ENCODE peak calls at places on chromosomes 3 and 15, in nine cellular contexts. U, I, X, F, M, Z, V, G and A are unnamed samples. For H3K9me3, the result is how much of the 10 kb centered on the place peaks cover.

GRCh38 chr3:156668073-156668763 is 6.2 kb upstream of the TIPARP start:
- DNase-seq in U (no peak), I (no peak), X (peak), F (no peak), M (no peak), Z (no peak), V (peak), G (peak), A (no peak)

GRCh38 chr15:26358708-26359107 is 414.2 kb downstream of the GABRB3 start:
- DNase-seq in U (no peak), I (no peak), X (no peak), F (no peak), M (no peak), Z (no peak), V (no peak), G (no peak), A (no peak)

GRCh38 chr3:11969986-11970385 is 34.2 kb upstream of the SYN2 start:
- DNase-seq in U (no peak), I (no peak), X (no peak), F (no peak), M (no peak), Z (no peak), V (no peak), G (no peak), A (no peak)

GRCh38 chr3:195151866-195152526 is 119.0 kb downstream of the XXYLT1 start:
- DNase-seq in U (no peak), I (no peak), X (no peak), F (no peak), M (no peak), Z (no peak), V (no peak), G (peak), A (no peak)

GRCh38 chr3:196008929-196009328 is 73.0 kb downstream of the TFRC start:
- DNase-seq in U (no peak), I (no peak), X (no peak), F (no peak), M (no peak), Z (no peak), V (no peak), G (no peak), A (no peak)

GRCh38 chr3:171976526-171976925 is 62.9 kb upstream of the FNDC3B start:
- DNase-seq in U (no peak), I (no peak), X (no peak), F (no peak), M (no peak), Z (no peak), V (no peak), G (no peak), A (no peak)

GRCh38 chr15:41465822-41466421 is 27.8 kb upstream of the ITPKA start:
- DNase-seq in U (no peak), I (no peak), X (no peak), F (no peak), M (no peak), Z (no peak), V (no peak), G (peak), A (no peak)

GRCh38 chr15:60062826-60063225 is 58.7 kb downstream of the FOXB1 start:
- DNase-seq in U (no peak), I (no peak), X (no peak), F (no peak), M (no peak), Z (no peak), V (no peak), G (peak), A (no peak)

GRCh38 chr3:184368804-184369183 is 7.3 kb downstream of the POLR2H start:
- DNase-seq in U (no peak), I (no peak), X (peak), F (peak), M (no peak), Z (peak), V (no peak), G (no peak), A (no peak)

GRCh38 chr3:65262554-65262953 is 574.8 kb upstream of the ADAMTS9 start:
- DNase-seq in U (no peak), I (no peak), X (no peak), F (no peak), M (no peak), Z (no peak), V (no peak), G (no peak), A (no peak)

GRCh38 chr15:57527382-57528091 is 64.2 kb upstream of the MYZAP start:
- DNase-seq in U (no peak), I (no peak), X (no peak), F (peak), M (peak), Z (no peak), V (no peak), G (peak), A (peak)

GRCh38 chr3:149377408-149378111 is at the start of gene TM4SF1:
- DNase-seq in U (no peak), I (peak), X (peak), F (peak), M (peak), Z (no peak), V (peak), G (no peak), A (no peak)

GRCh38 chr15:94306700-94307650 is 75.6 kb downstream of the MCTP2 start:
- DNase-seq in U (no peak), I (no peak), X (no peak), F (no peak), M (no peak), Z (no peak), V (no peak), G (peak), A (no peak)

GRCh38 chr3:41955192-41955591 is 6.7 kb downstream of the ULK4 start:
- DNase-seq in U (no peak), I (no peak), X (no peak), F (no peak), M (no peak), Z (no peak), V (no peak), G (no peak), A (no peak)

GRCh38 chr3:187450791-187451190 is 82.6 kb downstream of the RTP4 start:
- DNase-seq in U (no peak), I (no peak), X (no peak), F (no peak), M (no peak), Z (no peak), V (no peak), G (no peak), A (no peak)

GRCh38 chr15:73572296-73572695 is 60.9 kb downstream of the NPTN start:
- DNase-seq in U (no peak), I (no peak), X (no peak), F (no peak), M (no peak), Z (no peak), V (no peak), G (no peak), A (no peak)

GRCh38 chr15:68594533-68595259 is 15.9 kb downstream of the CORO2B start:
- DNase-seq in U (no peak), I (no peak), X (no peak), F (no peak), M (no peak), Z (no peak), V (no peak), G (no peak), A (no peak)

GRCh38 chr3:74067296-74067695 is 442.6 kb upstream of the PDZRN3 start:
- DNase-seq in U (no peak), I (no peak), X (peak), F (no peak), M (no peak), Z (peak), V (no peak), G (no peak), A (no peak)
- H3K9me3 ChIP-seq in U (under half), I (under half), X (under half), F (under half), M (under half), Z (under half), V (under half), G (under half), A (under half)

GRCh38 chr3:346186-346585 is 149.6 kb downstream of the CHL1 start:
- DNase-seq in U (no peak), I (no peak), X (no peak), F (no peak), M (no peak), Z (no peak), V (no peak), G (no peak), A (no peak)
- H3K9me3 ChIP-seq in U (under half), I (under half), X (under half), F (under half), M (under half), Z (under half), V (under half), G (under half), A (under half)

GRCh38 chr15:50964075-50964474 is 55.6 kb downstream of the AP4E1 start:
- DNase-seq in U (no peak), I (no peak), X (no peak), F (no peak), M (no peak), Z (no peak), V (no peak), G (no peak), A (no peak)
- H3K9me3 ChIP-seq in U (half or more), I (under half), X (under half), F (under half), M (under half), Z (under half), V (under half), G (under half), A (under half)

GRCh38 chr3:124230432-124230831 is 238.5 kb upstream of the ROPN1 start:
- DNase-seq in U (no peak), I (no peak), X (no peak), F (no peak), M (no peak), Z (no peak), V (no peak), G (no peak), A (no peak)
- H3K9me3 ChIP-seq in U (under half), I (under half), X (under half), F (under half), M (under half), Z (under half), V (under half), G (under half), A (under half)

DNA sequence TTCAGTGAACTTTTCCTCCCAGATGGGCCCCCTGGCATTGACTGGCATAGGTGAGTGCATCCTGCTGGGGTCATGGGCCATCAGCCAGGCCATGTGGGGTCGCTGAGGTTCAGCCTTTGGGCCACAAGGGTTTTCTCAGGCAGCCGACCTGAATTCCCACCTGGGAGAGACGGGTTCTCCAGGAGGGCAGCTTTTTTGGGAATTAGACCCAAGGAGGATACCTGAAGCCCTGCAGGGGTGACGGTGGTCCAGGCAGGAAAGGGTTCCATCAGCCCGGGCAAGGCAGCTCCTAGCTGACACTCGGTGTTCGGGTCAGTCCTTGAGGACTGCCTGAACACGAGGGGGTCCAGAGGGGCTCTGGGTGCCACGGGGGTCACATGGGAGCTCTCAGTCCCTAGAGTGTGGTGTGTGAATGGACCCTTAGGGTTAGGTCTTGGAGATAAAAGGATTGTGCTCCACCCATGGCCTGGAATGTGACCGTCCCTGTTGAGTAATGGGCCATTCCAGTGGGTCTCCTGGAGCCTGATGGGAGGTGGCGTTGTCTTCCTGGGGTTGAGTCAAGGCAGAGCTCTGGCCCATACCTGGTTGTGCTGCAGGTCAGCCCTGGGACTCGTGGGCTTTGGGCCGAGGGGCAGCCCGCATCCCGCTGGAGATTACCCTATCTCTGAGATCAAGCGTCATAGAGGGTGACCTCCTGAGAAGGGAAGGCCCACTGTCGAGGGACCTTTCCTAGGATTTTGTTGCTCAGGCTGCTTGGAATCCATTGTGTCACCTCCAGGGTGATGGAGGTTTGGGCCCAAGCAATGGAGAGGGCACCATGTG is 192.8 kb downstream of the UBE3A start:
- DNase-seq in U (peak), I (peak), X (no peak), F (peak), M (no peak), Z (peak), V (peak), G (no peak), A (no peak)
- H3K9me3 ChIP-seq in U (under half), I (under half), X (half or more), F (under half), M (under half), Z (under half), V (under half), G (half or more), A (under half)